ENCODE peak calls at places on chromosomes 1 and 21, in four cellular contexts. K is GM12891, H is GM12878, R is K562. X is an unnamed sample.

GRCh38 chr1:93559045-93559444 is 111.1 kb downstream of the FNBP1L start:
- DNase-seq in K (no peak), H (no peak), R (no peak), X (peak)

GRCh38 chr1:175178456-175178855 is 14.1 kb downstream of the KIAA0040 start:
- DNase-seq in K (no peak), H (no peak), R (no peak), X (no peak)

GRCh38 chr1:22341791-22342605 is 109.7 kb upstream of the ZBTB40 start:
- DNase-seq in K (no peak), H (no peak), R (peak), X (no peak)

GRCh38 chr1:211781260-211781659 is 49.3 kb downstream of the LPGAT1 start:
- DNase-seq in K (peak), H (no peak), R (no peak), X (no peak)

GRCh38 chr1:87840772-87841171 is 512.1 kb downstream of the LMO4 start:
- DNase-seq in K (no peak), H (no peak), R (no peak), X (no peak)

GRCh38 chr1:204909109-204909508 is 38.4 kb downstream of the NFASC start:
- DNase-seq in K (no peak), H (no peak), R (no peak), X (no peak)

GRCh38 chr1:15452216-15452615 is 4.3 kb upstream of the CELA2A start:
- DNase-seq in K (no peak), H (no peak), R (no peak), X (no peak)

GRCh38 chr1:32871364-32872188 is 864 bp upstream of the FNDC5 start:
- DNase-seq in K (no peak), H (no peak), R (peak), X (no peak)

GRCh38 chr1:197911857-197912696 is 5.1 kb upstream of the LHX9 start:
- DNase-seq in K (no peak), H (no peak), R (no peak), X (no peak)

GRCh38 chr21:44612669-44613229 is 870 bp downstream of the KRTAP10-8 start:
- DNase-seq in K (no peak), H (no peak), R (no peak), X (no peak)

GRCh38 chr1:166129006-166129405 is 37.8 kb downstream of the FAM78B start:
- DNase-seq in K (no peak), H (no peak), R (no peak), X (no peak)

GRCh38 chr1:73160759-73161158 is 878.4 kb upstream of the NEGR1 start:
- DNase-seq in K (no peak), H (no peak), R (no peak), X (no peak)

GRCh38 chr1:92366045-92366405 is 67.2 kb downstream of the RPAP2 start:
- DNase-seq in K (no peak), H (no peak), R (no peak), X (no peak)

DNA sequence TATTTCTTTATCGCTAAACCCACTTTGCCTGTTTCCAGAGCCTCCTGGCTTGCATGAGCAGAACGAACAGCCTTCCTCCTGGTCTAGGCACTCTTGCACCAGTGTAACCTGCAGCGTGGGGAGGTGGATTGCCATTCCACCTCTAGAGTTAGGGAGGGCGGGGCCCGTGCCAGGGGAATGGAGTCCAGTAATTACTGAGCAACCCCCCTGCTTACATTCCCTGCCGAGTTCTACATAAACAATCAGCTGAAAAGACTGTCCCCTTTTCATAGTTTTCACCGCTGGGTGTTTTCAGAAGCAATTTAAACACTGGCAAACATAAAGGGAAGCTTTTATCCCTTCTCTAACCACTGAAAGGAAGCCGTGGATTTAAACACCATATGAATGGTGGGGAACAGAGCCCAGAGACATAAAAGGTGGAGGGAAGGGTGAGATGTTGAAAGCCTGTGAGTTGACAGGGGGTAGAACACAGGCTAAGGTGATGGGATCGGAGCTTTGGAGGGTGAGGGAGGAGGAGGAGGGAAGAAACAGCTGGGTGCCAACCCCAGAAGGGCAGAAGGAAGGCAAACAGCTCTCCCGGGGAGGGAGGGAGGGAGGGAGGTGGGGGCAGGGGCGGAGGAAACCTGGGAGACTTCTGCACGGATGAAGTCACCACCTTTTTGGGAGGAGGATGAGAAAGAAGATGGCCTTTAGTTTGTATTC is 68.0 kb upstream of the WDR26 start:
- DNase-seq in K (no peak), H (no peak), R (peak), X (peak)
- TF ChIP-seq SPI1 in K (no peak), H (no peak), R (no peak), X (no peak)

GRCh38 chr21:35622612-35623011 is 437.7 kb downstream of the SETD4 start:
- DNase-seq in K (no peak), H (no peak), R (no peak), X (no peak)

GRCh38 chr21:35616090-35616489 is 444.2 kb downstream of the SETD4 start:
- DNase-seq in K (no peak), H (no peak), R (no peak), X (no peak)

GRCh38 chr21:35617491-35617890 is 442.8 kb downstream of the SETD4 start:
- DNase-seq in K (no peak), H (no peak), R (no peak), X (no peak)

GRCh38 chr21:35615325-35615724 is 445.0 kb downstream of the SETD4 start:
- DNase-seq in K (no peak), H (no peak), R (no peak), X (no peak)

DNA sequence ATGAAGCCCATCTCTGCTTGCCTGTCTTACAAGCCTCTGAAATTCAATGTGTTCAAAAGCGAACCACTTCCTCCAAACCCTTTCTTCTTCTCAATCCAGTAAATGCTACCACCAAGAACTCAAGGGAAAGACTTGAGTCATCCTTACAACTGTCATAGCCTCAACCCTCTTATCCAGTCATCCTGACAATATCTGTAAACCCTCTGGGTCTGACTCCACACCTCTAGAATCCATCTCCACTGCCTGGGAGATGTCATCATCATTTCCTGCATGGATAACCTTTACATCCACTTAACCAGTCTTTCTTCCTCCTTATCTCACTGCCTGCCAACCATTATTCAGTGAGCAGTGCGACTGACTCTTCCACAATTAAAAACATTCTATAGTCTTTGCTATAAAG is 441.1 kb downstream of the SETD4 start:
- DNase-seq in K (no peak), H (no peak), R (peak), X (no peak)
- TF ChIP-seq SPI1 in K (no peak), H (no peak), R (no peak), X (no peak)

GRCh38 chr21:42569732-42570301 is 56.2 kb downstream of the SLC37A1 start:
- DNase-seq in K (no peak), H (no peak), R (no peak), X (no peak)
- TF ChIP-seq SPI1 in K (no peak), H (no peak), R (no peak), X (no peak)

GRCh38 chr1:116794804-116795481 is 40.7 kb downstream of the CD2 start:
- DNase-seq in K (peak), H (peak), R (no peak), X (peak)
- TF ChIP-seq SPI1 in K (peak), H (peak), R (peak), X (peak)

GRCh38 chr1:80495806-80496205 is 1304.9 kb upstream of the ADGRL2 start:
- DNase-seq in K (no peak), H (no peak), R (no peak), X (no peak)

GRCh38 chr1:80498673-80499072 is 1302.1 kb upstream of the ADGRL2 start:
- DNase-seq in K (no peak), H (no peak), R (no peak), X (no peak)
- TF ChIP-seq SPI1 in K (no peak), H (no peak), R (no peak), X (no peak)

DNA sequence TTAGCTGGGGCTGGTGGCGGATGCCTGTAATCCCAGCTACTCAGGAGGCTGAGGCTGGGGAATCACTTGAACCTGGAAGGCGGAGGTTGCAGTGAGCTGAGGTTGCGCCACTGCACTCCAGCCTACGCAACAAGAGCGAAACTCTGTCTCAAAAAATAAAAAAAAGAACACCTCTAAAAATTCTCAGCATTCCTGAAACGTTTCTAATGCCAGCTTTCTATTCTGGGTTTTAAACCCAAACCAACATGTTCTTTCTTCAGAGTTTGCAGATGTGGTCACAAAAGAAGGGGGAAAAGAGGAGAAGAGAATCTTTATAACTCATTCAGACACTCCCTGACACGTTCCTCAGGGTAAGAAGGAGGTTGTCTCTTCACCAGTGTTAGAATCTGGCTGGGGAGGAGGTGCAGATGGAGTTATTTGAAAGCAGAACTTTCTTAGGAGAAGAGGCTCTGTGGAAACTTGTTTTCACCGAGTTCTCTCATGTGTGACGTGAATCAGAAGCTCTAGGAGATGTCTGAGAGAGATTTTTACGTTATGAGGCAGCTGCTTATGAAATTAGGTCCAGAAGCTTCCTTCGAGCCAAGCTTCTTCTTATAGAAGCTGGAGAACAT is 17.8 kb upstream of the CNR2 start:
- DNase-seq in K (no peak), H (no peak), R (no peak), X (no peak)
- TF ChIP-seq SPI1 in K (no peak), H (no peak), R (no peak), X (no peak)

DNA sequence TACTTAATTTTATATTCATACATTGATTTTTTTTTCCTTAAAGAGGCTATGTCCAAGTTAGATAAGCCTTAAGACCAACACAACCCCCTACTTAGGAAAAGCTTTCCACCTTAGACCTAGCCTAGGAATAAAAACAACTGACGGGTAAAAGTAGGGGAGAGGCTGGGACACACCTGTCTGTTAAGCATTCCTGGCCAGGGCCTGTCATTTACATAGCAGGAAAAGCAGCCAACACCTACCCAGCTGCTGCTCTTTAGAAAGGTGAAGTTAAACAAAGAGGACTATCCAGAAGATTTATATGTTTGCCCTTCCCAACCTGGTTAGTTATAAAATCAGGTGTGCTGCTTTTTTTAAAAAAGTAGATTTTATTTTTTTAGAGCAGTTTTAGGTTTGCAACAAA is 29.1 kb upstream of the SAMD13 start:
- DNase-seq in K (no peak), H (no peak), R (no peak), X (no peak)
- TF ChIP-seq SPI1 in K (no peak), H (no peak), R (no peak), X (no peak)

DNA sequence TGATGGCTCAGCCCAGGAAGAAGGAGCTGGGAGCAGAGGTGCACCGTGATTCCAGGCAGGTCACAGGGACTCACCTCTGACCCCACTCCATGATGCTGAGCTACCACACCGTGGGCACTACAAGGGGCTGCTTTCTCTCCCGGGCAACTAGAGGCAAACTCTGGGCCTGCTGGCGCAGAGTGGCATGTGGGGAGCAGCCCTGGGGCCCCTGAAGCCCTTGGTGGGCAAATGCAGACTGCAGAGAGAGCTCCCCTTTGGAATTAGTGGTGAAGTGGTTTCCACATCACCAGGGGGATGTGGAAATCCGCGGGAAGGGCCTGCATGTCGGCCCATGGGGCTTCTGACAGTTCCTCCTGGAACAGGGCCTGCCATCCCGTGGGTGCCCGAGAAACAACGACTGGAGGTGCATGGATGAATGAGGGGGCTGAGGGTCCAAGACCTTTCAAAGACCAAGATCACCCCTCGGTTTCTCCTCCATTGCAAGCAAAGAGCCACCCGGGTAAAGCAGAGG is 11.8 kb upstream of the MMEL1 start:
- DNase-seq in K (no peak), H (no peak), R (no peak), X (no peak)
- TF ChIP-seq SPI1 in K (no peak), H (no peak), R (no peak), X (no peak)